ENCODE peak calls at places on chromosomes 5 and 9, in seven cellular contexts. K is colonic mucosa; H is GM23338; T is CD8-positive, alpha-beta memory T cell; R is SJSA1; O is cardiac fibroblast; M is astrocyte. Q is an unnamed sample.

GRCh38 chr9:119795395-119795794 is 426.2 kb upstream of the BRINP1 start:
- DNase-seq in R (no peak), H (no peak), K (no peak), O (no peak), T (no peak), M (no peak), Q (no peak)

GRCh38 chr5:116557669-116558271 is 16.9 kb downstream of the SEMA6A start:
- DNase-seq in T (no peak), R (peak), H (peak), O (peak), K (no peak), M (no peak), Q (no peak)

GRCh38 chr9:94987731-94988130 is 261.2 kb downstream of the AOPEP start:
- DNase-seq in M (no peak), T (no peak), H (no peak), K (no peak), O (no peak), R (no peak), Q (no peak)

GRCh38 chr9:134066546-134066922 is 1.3 kb downstream of the BRD3 start:
- DNase-seq in R (peak), M (no peak), K (no peak), H (no peak), O (peak), T (peak), Q (peak)

GRCh38 chr5:146560205-146560812 is 44.3 kb upstream of the GPR151 start:
- DNase-seq in O (peak), K (no peak), T (no peak), H (peak), M (peak), R (peak), Q (no peak)

GRCh38 chr5:172587061-172587405 is 54.0 kb upstream of the NEURL1B start:
- DNase-seq in R (no peak), H (no peak), K (no peak), O (no peak), M (no peak), T (no peak), Q (no peak)

GRCh38 chr5:36392818-36393217 is 91.1 kb upstream of the RANBP3L start:
- DNase-seq in H (no peak), M (peak), R (no peak), K (no peak), T (no peak), O (peak), Q (no peak)

GRCh38 chr9:104794070-104794469 is 30.1 kb downstream of the NIPSNAP3B start:
- DNase-seq in R (no peak), K (no peak), T (no peak), M (no peak), O (no peak), H (no peak), Q (no peak)

GRCh38 chr9:70411141-70411929 is 3.1 kb downstream of the KLF9 start:
- DNase-seq in M (peak), H (no peak), K (peak), R (peak), T (peak), O (peak), Q (peak)

GRCh38 chr9:136520053-136520540 is 25.8 kb downstream of the NOTCH1 start:
- DNase-seq in R (no peak), T (no peak), O (no peak), K (peak), M (no peak), H (no peak), Q (no peak)

GRCh38 chr9:136518623-136519022 is 27.2 kb downstream of the NOTCH1 start:
- DNase-seq in R (no peak), O (no peak), M (no peak), T (no peak), K (no peak), H (no peak), Q (no peak)

GRCh38 chr9:136517950-136518349 is 27.9 kb downstream of the NOTCH1 start:
- DNase-seq in M (no peak), H (no peak), O (no peak), R (no peak), T (no peak), K (no peak), Q (no peak)

GRCh38 chr9:136521541-136521940 is 24.3 kb downstream of the NOTCH1 start:
- DNase-seq in H (no peak), O (no peak), M (no peak), R (no peak), K (peak), T (no peak), Q (peak)

GRCh38 chr9:136519263-136520052 is 26.4 kb downstream of the NOTCH1 start:
- DNase-seq in T (no peak), M (no peak), O (no peak), K (no peak), H (no peak), R (no peak), Q (no peak)
- H3K4me3 ChIP-seq in T (no peak), M (no peak), O (no peak), K (no peak), H (no peak), R (no peak), Q (no peak)

GRCh38 chr5:135190345-135191083 is 156.5 kb upstream of the PITX1 start:
- DNase-seq in H (peak), R (no peak), K (no peak), T (no peak), M (no peak), O (no peak), Q (no peak)
- H3K4me3 ChIP-seq in H (peak), R (no peak), K (peak), T (no peak), M (peak), O (no peak), Q (peak)

GRCh38 chr5:178298283-178298807 is 65.7 kb upstream of the PHYKPL start:
- DNase-seq in R (no peak), M (no peak), T (no peak), H (no peak), O (no peak), K (no peak), Q (no peak)
- H3K4me3 ChIP-seq in R (no peak), M (no peak), T (no peak), H (no peak), O (no peak), K (no peak), Q (no peak)

DNA sequence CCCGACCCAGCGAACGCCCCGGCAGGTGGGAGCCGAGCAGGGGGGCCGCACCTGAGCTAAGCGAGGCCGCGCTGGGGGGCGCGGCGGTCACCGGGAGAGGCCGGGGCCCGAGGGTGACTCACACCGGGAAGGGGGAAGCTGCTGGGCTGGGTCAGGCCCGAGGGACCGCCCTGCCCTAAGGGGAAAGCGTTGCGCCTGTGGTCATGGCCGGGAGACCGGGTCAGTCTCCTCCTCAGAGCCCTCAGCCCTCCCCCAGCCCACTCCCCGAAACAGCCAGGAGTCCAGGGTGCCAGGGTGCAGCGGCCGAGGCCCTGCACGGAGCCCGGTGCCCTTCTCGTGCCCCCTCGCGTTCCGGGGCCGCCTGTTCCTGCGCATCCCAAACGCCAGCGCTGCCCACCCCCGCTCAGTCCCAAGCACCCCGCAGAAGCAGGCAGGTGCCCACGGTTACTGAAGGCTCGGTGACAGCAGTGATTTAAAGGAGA is 658 bp downstream of the NOXA1 start:
- DNase-seq in K (peak), M (no peak), H (peak), O (no peak), R (no peak), T (no peak), Q (peak)
- H3K4me3 ChIP-seq in K (peak), M (peak), H (peak), O (no peak), R (peak), T (peak), Q (peak)